ENCODE peak calls at places on chromosomes 1 and 21, in nine cellular contexts. One of them, this sample, is unnamed.

GRCh38 chr1:56477164-56478111 is 101.9 kb downstream of the PLPP3 start:
- DNase-seq in substantia nigra: peak
- DNase-seq in NCI-H748 treated with DMSO at 0.1 percent for 48 hours: no peak
- DNase-seq in H54: peak
- DNase-seq in CD4-positive, alpha-beta T cell: no peak
- DNase-seq in activated naive CD4-positive, alpha-beta T cell: no peak
- DNase-seq in occipital lobe: peak
- DNase-seq in stimulated activated CD4-positive, alpha-beta T cell treated with anti-CD3 and anti-CD28 coated beads, Interleukin-15, amount 100 ng/mL, for 1 hour: no peak
- DNase-seq in activated T-cell treated with anti-CD3 and anti-CD28 coated beads, Interleukin-2, amount 50 U/mL, for 72 hours: no peak
- DNase-seq in this sample: peak

GRCh38 chr1:183239793-183240625 is 53.9 kb downstream of the LAMC2 start:
- DNase-seq in substantia nigra: no peak
- DNase-seq in CD4-positive, alpha-beta T cell: no peak
- DNase-seq in activated naive CD4-positive, alpha-beta T cell: no peak
- DNase-seq in activated T-cell treated with anti-CD3 and anti-CD28 coated beads, Interleukin-2, amount 50 U/mL, for 72 hours: no peak
- DNase-seq in H54: no peak
- DNase-seq in NCI-H748 treated with DMSO at 0.1 percent for 48 hours: no peak
- DNase-seq in occipital lobe: no peak
- DNase-seq in stimulated activated CD4-positive, alpha-beta T cell treated with anti-CD3 and anti-CD28 coated beads, Interleukin-15, amount 100 ng/mL, for 1 hour: no peak
- DNase-seq in this sample: no peak

GRCh38 chr1:46026531-46026930 is 105.9 kb downstream of the PIK3R3 start:
- DNase-seq in NCI-H748 treated with DMSO at 0.1 percent for 48 hours: no peak
- DNase-seq in stimulated activated CD4-positive, alpha-beta T cell treated with anti-CD3 and anti-CD28 coated beads, Interleukin-15, amount 100 ng/mL, for 1 hour: no peak
- DNase-seq in H54: no peak
- DNase-seq in substantia nigra: no peak
- DNase-seq in activated T-cell treated with anti-CD3 and anti-CD28 coated beads, Interleukin-2, amount 50 U/mL, for 72 hours: no peak
- DNase-seq in activated naive CD4-positive, alpha-beta T cell: no peak
- DNase-seq in occipital lobe: no peak
- DNase-seq in CD4-positive, alpha-beta T cell: no peak
- DNase-seq in this sample: no peak

GRCh38 chr1:54610048-54610447 is 13.3 kb downstream of the FAM151A start:
- DNase-seq in occipital lobe: no peak
- DNase-seq in substantia nigra: no peak
- DNase-seq in activated T-cell treated with anti-CD3 and anti-CD28 coated beads, Interleukin-2, amount 50 U/mL, for 72 hours: no peak
- DNase-seq in activated naive CD4-positive, alpha-beta T cell: no peak
- DNase-seq in stimulated activated CD4-positive, alpha-beta T cell treated with anti-CD3 and anti-CD28 coated beads, Interleukin-15, amount 100 ng/mL, for 1 hour: no peak
- DNase-seq in CD4-positive, alpha-beta T cell: no peak
- DNase-seq in NCI-H748 treated with DMSO at 0.1 percent for 48 hours: no peak
- DNase-seq in H54: no peak
- DNase-seq in this sample: no peak

GRCh38 chr1:229032455-229032854 is 238.5 kb upstream of the RAB4A start:
- DNase-seq in H54: no peak
- DNase-seq in substantia nigra: no peak
- DNase-seq in NCI-H748 treated with DMSO at 0.1 percent for 48 hours: no peak
- DNase-seq in stimulated activated CD4-positive, alpha-beta T cell treated with anti-CD3 and anti-CD28 coated beads, Interleukin-15, amount 100 ng/mL, for 1 hour: no peak
- DNase-seq in activated T-cell treated with anti-CD3 and anti-CD28 coated beads, Interleukin-2, amount 50 U/mL, for 72 hours: no peak
- DNase-seq in occipital lobe: no peak
- DNase-seq in CD4-positive, alpha-beta T cell: no peak
- DNase-seq in activated naive CD4-positive, alpha-beta T cell: no peak
- DNase-seq in this sample: no peak

GRCh38 chr1:203147376-203147775 is 19.9 kb downstream of the ADORA1 start:
- DNase-seq in stimulated activated CD4-positive, alpha-beta T cell treated with anti-CD3 and anti-CD28 coated beads, Interleukin-15, amount 100 ng/mL, for 1 hour: no peak
- DNase-seq in activated naive CD4-positive, alpha-beta T cell: no peak
- DNase-seq in H54: no peak
- DNase-seq in CD4-positive, alpha-beta T cell: no peak
- DNase-seq in activated T-cell treated with anti-CD3 and anti-CD28 coated beads, Interleukin-2, amount 50 U/mL, for 72 hours: no peak
- DNase-seq in occipital lobe: peak
- DNase-seq in NCI-H748 treated with DMSO at 0.1 percent for 48 hours: no peak
- DNase-seq in substantia nigra: peak
- DNase-seq in this sample: peak

GRCh38 chr1:20385630-20386029 is 95.0 kb downstream of the VWA5B1 start:
- DNase-seq in activated naive CD4-positive, alpha-beta T cell: no peak
- DNase-seq in substantia nigra: no peak
- DNase-seq in NCI-H748 treated with DMSO at 0.1 percent for 48 hours: no peak
- DNase-seq in CD4-positive, alpha-beta T cell: no peak
- DNase-seq in stimulated activated CD4-positive, alpha-beta T cell treated with anti-CD3 and anti-CD28 coated beads, Interleukin-15, amount 100 ng/mL, for 1 hour: no peak
- DNase-seq in occipital lobe: no peak
- DNase-seq in activated T-cell treated with anti-CD3 and anti-CD28 coated beads, Interleukin-2, amount 50 U/mL, for 72 hours: no peak
- DNase-seq in H54: no peak
- DNase-seq in this sample: no peak

GRCh38 chr1:199549424-199549823 is 478.1 kb upstream of the NR5A2 start:
- DNase-seq in activated naive CD4-positive, alpha-beta T cell: no peak
- DNase-seq in stimulated activated CD4-positive, alpha-beta T cell treated with anti-CD3 and anti-CD28 coated beads, Interleukin-15, amount 100 ng/mL, for 1 hour: no peak
- DNase-seq in activated T-cell treated with anti-CD3 and anti-CD28 coated beads, Interleukin-2, amount 50 U/mL, for 72 hours: no peak
- DNase-seq in H54: no peak
- DNase-seq in NCI-H748 treated with DMSO at 0.1 percent for 48 hours: no peak
- DNase-seq in substantia nigra: no peak
- DNase-seq in occipital lobe: no peak
- DNase-seq in CD4-positive, alpha-beta T cell: no peak
- DNase-seq in this sample: no peak

GRCh38 chr1:165633624-165634023 is 2.6 kb downstream of the MGST3 start:
- DNase-seq in substantia nigra: no peak
- DNase-seq in stimulated activated CD4-positive, alpha-beta T cell treated with anti-CD3 and anti-CD28 coated beads, Interleukin-15, amount 100 ng/mL, for 1 hour: no peak
- DNase-seq in H54: no peak
- DNase-seq in CD4-positive, alpha-beta T cell: no peak
- DNase-seq in activated T-cell treated with anti-CD3 and anti-CD28 coated beads, Interleukin-2, amount 50 U/mL, for 72 hours: no peak
- DNase-seq in occipital lobe: no peak
- DNase-seq in NCI-H748 treated with DMSO at 0.1 percent for 48 hours: no peak
- DNase-seq in activated naive CD4-positive, alpha-beta T cell: no peak
- DNase-seq in this sample: no peak

GRCh38 chr1:208106218-208106617 is 138.0 kb downstream of the PLXNA2 start:
- DNase-seq in NCI-H748 treated with DMSO at 0.1 percent for 48 hours: no peak
- DNase-seq in H54: no peak
- DNase-seq in occipital lobe: no peak
- DNase-seq in CD4-positive, alpha-beta T cell: no peak
- DNase-seq in activated T-cell treated with anti-CD3 and anti-CD28 coated beads, Interleukin-2, amount 50 U/mL, for 72 hours: no peak
- DNase-seq in substantia nigra: no peak
- DNase-seq in activated naive CD4-positive, alpha-beta T cell: no peak
- DNase-seq in stimulated activated CD4-positive, alpha-beta T cell treated with anti-CD3 and anti-CD28 coated beads, Interleukin-15, amount 100 ng/mL, for 1 hour: no peak
- DNase-seq in this sample: peak

GRCh38 chr1:85344256-85344694 is 67.8 kb upstream of the BCL10 start:
- DNase-seq in NCI-H748 treated with DMSO at 0.1 percent for 48 hours: no peak
- DNase-seq in activated T-cell treated with anti-CD3 and anti-CD28 coated beads, Interleukin-2, amount 50 U/mL, for 72 hours: no peak
- DNase-seq in H54: no peak
- DNase-seq in substantia nigra: no peak
- DNase-seq in activated naive CD4-positive, alpha-beta T cell: no peak
- DNase-seq in occipital lobe: no peak
- DNase-seq in CD4-positive, alpha-beta T cell: no peak
- DNase-seq in stimulated activated CD4-positive, alpha-beta T cell treated with anti-CD3 and anti-CD28 coated beads, Interleukin-15, amount 100 ng/mL, for 1 hour: no peak
- DNase-seq in this sample: no peak

GRCh38 chr1:12172042-12172851 is 5.5 kb downstream of the TNFRSF1B start:
- DNase-seq in activated naive CD4-positive, alpha-beta T cell: no peak
- DNase-seq in H54: no peak
- DNase-seq in NCI-H748 treated with DMSO at 0.1 percent for 48 hours: no peak
- DNase-seq in occipital lobe: no peak
- DNase-seq in activated T-cell treated with anti-CD3 and anti-CD28 coated beads, Interleukin-2, amount 50 U/mL, for 72 hours: peak
- DNase-seq in CD4-positive, alpha-beta T cell: no peak
- DNase-seq in substantia nigra: no peak
- DNase-seq in stimulated activated CD4-positive, alpha-beta T cell treated with anti-CD3 and anti-CD28 coated beads, Interleukin-15, amount 100 ng/mL, for 1 hour: no peak
- DNase-seq in this sample: no peak

GRCh38 chr1:36982708-36983107 is 51.6 kb downstream of the GRIK3 start:
- DNase-seq in substantia nigra: no peak
- DNase-seq in stimulated activated CD4-positive, alpha-beta T cell treated with anti-CD3 and anti-CD28 coated beads, Interleukin-15, amount 100 ng/mL, for 1 hour: no peak
- DNase-seq in H54: no peak
- DNase-seq in occipital lobe: no peak
- DNase-seq in activated T-cell treated with anti-CD3 and anti-CD28 coated beads, Interleukin-2, amount 50 U/mL, for 72 hours: no peak
- DNase-seq in CD4-positive, alpha-beta T cell: no peak
- DNase-seq in activated naive CD4-positive, alpha-beta T cell: no peak
- DNase-seq in NCI-H748 treated with DMSO at 0.1 percent for 48 hours: no peak
- DNase-seq in this sample: no peak

GRCh38 chr1:99648107-99648506 is 2.2 kb downstream of the PALMD start:
- DNase-seq in occipital lobe: no peak
- DNase-seq in substantia nigra: no peak
- DNase-seq in H54: no peak
- DNase-seq in activated naive CD4-positive, alpha-beta T cell: no peak
- DNase-seq in activated T-cell treated with anti-CD3 and anti-CD28 coated beads, Interleukin-2, amount 50 U/mL, for 72 hours: no peak
- DNase-seq in NCI-H748 treated with DMSO at 0.1 percent for 48 hours: peak
- DNase-seq in stimulated activated CD4-positive, alpha-beta T cell treated with anti-CD3 and anti-CD28 coated beads, Interleukin-15, amount 100 ng/mL, for 1 hour: no peak
- DNase-seq in CD4-positive, alpha-beta T cell: no peak
- DNase-seq in this sample: no peak

GRCh38 chr1:74650561-74650960 is 23.0 kb downstream of the ERICH3 start:
- DNase-seq in activated naive CD4-positive, alpha-beta T cell: no peak
- DNase-seq in stimulated activated CD4-positive, alpha-beta T cell treated with anti-CD3 and anti-CD28 coated beads, Interleukin-15, amount 100 ng/mL, for 1 hour: no peak
- DNase-seq in H54: no peak
- DNase-seq in occipital lobe: no peak
- DNase-seq in CD4-positive, alpha-beta T cell: no peak
- DNase-seq in substantia nigra: no peak
- DNase-seq in activated T-cell treated with anti-CD3 and anti-CD28 coated beads, Interleukin-2, amount 50 U/mL, for 72 hours: no peak
- DNase-seq in NCI-H748 treated with DMSO at 0.1 percent for 48 hours: no peak
- DNase-seq in this sample: no peak

GRCh38 chr1:195328102-195328501 is 1280.1 kb downstream of the KCNT2 start:
- DNase-seq in CD4-positive, alpha-beta T cell: no peak
- DNase-seq in activated T-cell treated with anti-CD3 and anti-CD28 coated beads, Interleukin-2, amount 50 U/mL, for 72 hours: no peak
- DNase-seq in NCI-H748 treated with DMSO at 0.1 percent for 48 hours: no peak
- DNase-seq in H54: no peak
- DNase-seq in stimulated activated CD4-positive, alpha-beta T cell treated with anti-CD3 and anti-CD28 coated beads, Interleukin-15, amount 100 ng/mL, for 1 hour: no peak
- DNase-seq in occipital lobe: no peak
- DNase-seq in activated naive CD4-positive, alpha-beta T cell: no peak
- DNase-seq in substantia nigra: no peak
- DNase-seq in this sample: no peak

GRCh38 chr21:46475296-46475695 is 16.6 kb downstream of the DIP2A start:
- DNase-seq in substantia nigra: no peak
- DNase-seq in activated T-cell treated with anti-CD3 and anti-CD28 coated beads, Interleukin-2, amount 50 U/mL, for 72 hours: no peak
- DNase-seq in stimulated activated CD4-positive, alpha-beta T cell treated with anti-CD3 and anti-CD28 coated beads, Interleukin-15, amount 100 ng/mL, for 1 hour: no peak
- DNase-seq in NCI-H748 treated with DMSO at 0.1 percent for 48 hours: no peak
- DNase-seq in H54: no peak
- DNase-seq in occipital lobe: no peak
- DNase-seq in CD4-positive, alpha-beta T cell: no peak
- DNase-seq in activated naive CD4-positive, alpha-beta T cell: no peak
- DNase-seq in this sample: no peak

GRCh38 chr1:71046891-71047634 is 553 bp downstream of the PTGER3 start:
- DNase-seq in activated T-cell treated with anti-CD3 and anti-CD28 coated beads, Interleukin-2, amount 50 U/mL, for 72 hours: peak
- DNase-seq in substantia nigra: no peak
- DNase-seq in H54: no peak
- DNase-seq in CD4-positive, alpha-beta T cell: no peak
- DNase-seq in stimulated activated CD4-positive, alpha-beta T cell treated with anti-CD3 and anti-CD28 coated beads, Interleukin-15, amount 100 ng/mL, for 1 hour: no peak
- DNase-seq in NCI-H748 treated with DMSO at 0.1 percent for 48 hours: no peak
- DNase-seq in activated naive CD4-positive, alpha-beta T cell: no peak
- DNase-seq in occipital lobe: no peak
- DNase-seq in this sample: no peak

GRCh38 chr1:20410555-20410954 is 75.5 kb downstream of the CAMK2N1 start:
- DNase-seq in activated naive CD4-positive, alpha-beta T cell: no peak
- DNase-seq in H54: no peak
- DNase-seq in occipital lobe: no peak
- DNase-seq in NCI-H748 treated with DMSO at 0.1 percent for 48 hours: no peak
- DNase-seq in activated T-cell treated with anti-CD3 and anti-CD28 coated beads, Interleukin-2, amount 50 U/mL, for 72 hours: no peak
- DNase-seq in stimulated activated CD4-positive, alpha-beta T cell treated with anti-CD3 and anti-CD28 coated beads, Interleukin-15, amount 100 ng/mL, for 1 hour: no peak
- DNase-seq in substantia nigra: no peak
- DNase-seq in CD4-positive, alpha-beta T cell: no peak
- DNase-seq in this sample: no peak

GRCh38 chr1:39818482-39818881 is 29.8 kb upstream of the BMP8B start:
- DNase-seq in occipital lobe: no peak
- DNase-seq in CD4-positive, alpha-beta T cell: no peak
- DNase-seq in substantia nigra: no peak
- DNase-seq in activated T-cell treated with anti-CD3 and anti-CD28 coated beads, Interleukin-2, amount 50 U/mL, for 72 hours: no peak
- DNase-seq in H54: no peak
- DNase-seq in activated naive CD4-positive, alpha-beta T cell: no peak
- DNase-seq in NCI-H748 treated with DMSO at 0.1 percent for 48 hours: no peak
- DNase-seq in stimulated activated CD4-positive, alpha-beta T cell treated with anti-CD3 and anti-CD28 coated beads, Interleukin-15, amount 100 ng/mL, for 1 hour: no peak
- DNase-seq in this sample: no peak

This sample was measured in midbrain.